ENCODE peak calls at places on chromosomes 6 and 20, in six cellular contexts. One of them, this sample, is unnamed.

GRCh38 chr20:16393836-16394235 is 179.4 kb downstream of the KIF16B start:
- DNase-seq in lower lobe of right lung: no peak
- DNase-seq in GM23248: no peak
- DNase-seq in cardiac muscle cell: no peak
- DNase-seq in pancreas: no peak
- DNase-seq in neural progenitor cell: no peak
- DNase-seq in this sample: no peak

GRCh38 chr6:14428269-14428668 is 310.7 kb downstream of the CD83 start:
- DNase-seq in lower lobe of right lung: no peak
- DNase-seq in GM23248: no peak
- DNase-seq in cardiac muscle cell: no peak
- DNase-seq in pancreas: no peak
- DNase-seq in neural progenitor cell: no peak
- DNase-seq in this sample: no peak

GRCh38 chr6:139996253-139996834 is 621.9 kb upstream of the CITED2 start:
- DNase-seq in lower lobe of right lung: no peak
- DNase-seq in GM23248: peak
- DNase-seq in cardiac muscle cell: no peak
- DNase-seq in pancreas: no peak
- DNase-seq in neural progenitor cell: peak
- DNase-seq in this sample: no peak

GRCh38 chr6:90631046-90631445 is 44.2 kb upstream of the MAP3K7 start:
- DNase-seq in lower lobe of right lung: no peak
- DNase-seq in GM23248: no peak
- DNase-seq in cardiac muscle cell: no peak
- DNase-seq in pancreas: no peak
- DNase-seq in neural progenitor cell: no peak
- DNase-seq in this sample: no peak

GRCh38 chr6:28768187-28768913 is 155.4 kb downstream of the TRIM27 start:
- DNase-seq in lower lobe of right lung: no peak
- DNase-seq in GM23248: no peak
- DNase-seq in cardiac muscle cell: no peak
- DNase-seq in pancreas: no peak
- DNase-seq in neural progenitor cell: no peak
- DNase-seq in this sample: no peak

GRCh38 chr20:32456869-32457421 is 98.8 kb downstream of the ASXL1 start:
- DNase-seq in lower lobe of right lung: no peak
- DNase-seq in GM23248: peak
- DNase-seq in cardiac muscle cell: peak
- DNase-seq in pancreas: peak
- DNase-seq in neural progenitor cell: peak
- DNase-seq in this sample: peak

GRCh38 chr20:10653593-10654288 is 20.1 kb downstream of the JAG1 start:
- DNase-seq in lower lobe of right lung: no peak
- DNase-seq in GM23248: peak
- DNase-seq in cardiac muscle cell: peak
- DNase-seq in pancreas: no peak
- DNase-seq in neural progenitor cell: no peak
- DNase-seq in this sample: no peak

GRCh38 chr20:32598606-32599005 is 13.5 kb upstream of the NOL4L start:
- DNase-seq in lower lobe of right lung: no peak
- DNase-seq in GM23248: no peak
- DNase-seq in cardiac muscle cell: no peak
- DNase-seq in pancreas: no peak
- DNase-seq in neural progenitor cell: no peak
- DNase-seq in this sample: no peak

DNA sequence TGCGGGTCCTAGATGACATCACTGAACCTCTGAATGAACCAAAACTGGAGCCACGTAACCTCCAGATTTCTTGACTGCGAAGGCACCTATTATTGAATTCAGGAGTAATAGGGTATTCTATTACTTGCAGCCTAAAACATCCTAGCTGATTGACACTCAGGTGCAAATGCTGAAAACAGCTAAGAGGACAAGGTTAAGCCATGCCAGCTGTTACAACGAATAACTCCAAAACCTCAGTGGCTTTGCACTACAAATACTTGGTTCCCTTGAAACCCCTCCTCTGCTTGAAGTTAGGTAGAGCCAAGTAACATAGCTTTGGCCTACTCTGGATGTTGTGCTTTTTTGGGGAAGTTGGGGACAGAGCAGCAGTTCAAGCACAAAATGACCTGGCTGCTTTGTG is 21.0 kb upstream of the CCN5 start:
- DNase-seq in lower lobe of right lung: no peak
- DNase-seq in GM23248: no peak
- DNase-seq in cardiac muscle cell: no peak
- DNase-seq in pancreas: no peak
- DNase-seq in neural progenitor cell: no peak
- DNase-seq in this sample: no peak
- H3K27ac ChIP-seq in lower lobe of right lung: peak
- H3K27ac ChIP-seq in GM23248: peak
- H3K27ac ChIP-seq in cardiac muscle cell: no peak
- H3K27ac ChIP-seq in pancreas: no peak
- H3K27ac ChIP-seq in neural progenitor cell: no peak
- H3K27ac ChIP-seq in this sample: no peak

GRCh38 chr20:64052326-64052722 is 2.9 kb upstream of the SOX18 start:
- DNase-seq in lower lobe of right lung: no peak
- DNase-seq in GM23248: no peak
- DNase-seq in cardiac muscle cell: no peak
- DNase-seq in pancreas: no peak
- DNase-seq in neural progenitor cell: no peak
- DNase-seq in this sample: no peak
- H3K27ac ChIP-seq in lower lobe of right lung: peak
- H3K27ac ChIP-seq in GM23248: no peak
- H3K27ac ChIP-seq in cardiac muscle cell: no peak
- H3K27ac ChIP-seq in pancreas: no peak
- H3K27ac ChIP-seq in neural progenitor cell: no peak
- H3K27ac ChIP-seq in this sample: peak

GRCh38 chr20:23157741-23158140 is 71.6 kb upstream of the CD93 start:
- DNase-seq in lower lobe of right lung: no peak
- DNase-seq in GM23248: peak
- DNase-seq in cardiac muscle cell: no peak
- DNase-seq in pancreas: no peak
- DNase-seq in neural progenitor cell: no peak
- DNase-seq in this sample: peak
- H3K27ac ChIP-seq in lower lobe of right lung: no peak
- H3K27ac ChIP-seq in GM23248: no peak
- H3K27ac ChIP-seq in cardiac muscle cell: no peak
- H3K27ac ChIP-seq in pancreas: no peak
- H3K27ac ChIP-seq in neural progenitor cell: no peak
- H3K27ac ChIP-seq in this sample: peak

GRCh38 chr6:106772270-106773142 is 143.1 kb downstream of the QRSL1 start:
- DNase-seq in lower lobe of right lung: no peak
- DNase-seq in GM23248: no peak
- DNase-seq in cardiac muscle cell: no peak
- DNase-seq in pancreas: no peak
- DNase-seq in neural progenitor cell: no peak
- DNase-seq in this sample: no peak
- H3K27ac ChIP-seq in lower lobe of right lung: no peak
- H3K27ac ChIP-seq in GM23248: no peak
- H3K27ac ChIP-seq in cardiac muscle cell: no peak
- H3K27ac ChIP-seq in pancreas: peak
- H3K27ac ChIP-seq in neural progenitor cell: no peak
- H3K27ac ChIP-seq in this sample: no peak

GRCh38 chr20:58019027-58019849 is 209.2 kb downstream of the ANKRD60 start:
- DNase-seq in lower lobe of right lung: no peak
- DNase-seq in GM23248: peak
- DNase-seq in cardiac muscle cell: no peak
- DNase-seq in pancreas: no peak
- DNase-seq in neural progenitor cell: no peak
- DNase-seq in this sample: no peak

GRCh38 chr20:58016779-58017178 is 211.7 kb downstream of the ANKRD60 start:
- DNase-seq in lower lobe of right lung: no peak
- DNase-seq in GM23248: no peak
- DNase-seq in cardiac muscle cell: no peak
- DNase-seq in pancreas: no peak
- DNase-seq in neural progenitor cell: no peak
- DNase-seq in this sample: no peak

GRCh38 chr20:58018590-58018989 is 209.9 kb downstream of the ANKRD60 start:
- DNase-seq in lower lobe of right lung: no peak
- DNase-seq in GM23248: no peak
- DNase-seq in cardiac muscle cell: no peak
- DNase-seq in pancreas: no peak
- DNase-seq in neural progenitor cell: no peak
- DNase-seq in this sample: no peak

GRCh38 chr20:58017237-58017969 is 211.1 kb downstream of the ANKRD60 start:
- DNase-seq in lower lobe of right lung: no peak
- DNase-seq in GM23248: peak
- DNase-seq in cardiac muscle cell: no peak
- DNase-seq in pancreas: no peak
- DNase-seq in neural progenitor cell: no peak
- DNase-seq in this sample: peak

GRCh38 chr20:58017970-58018530 is 210.4 kb downstream of the ANKRD60 start:
- DNase-seq in lower lobe of right lung: no peak
- DNase-seq in GM23248: no peak
- DNase-seq in cardiac muscle cell: no peak
- DNase-seq in pancreas: no peak
- DNase-seq in neural progenitor cell: no peak
- DNase-seq in this sample: no peak
- H3K27ac ChIP-seq in lower lobe of right lung: no peak
- H3K27ac ChIP-seq in GM23248: peak
- H3K27ac ChIP-seq in cardiac muscle cell: no peak
- H3K27ac ChIP-seq in pancreas: peak
- H3K27ac ChIP-seq in neural progenitor cell: no peak
- H3K27ac ChIP-seq in this sample: peak

GRCh38 chr6:113805167-113805835 is 51.8 kb upstream of the MARCKS start:
- DNase-seq in lower lobe of right lung: no peak
- DNase-seq in GM23248: no peak
- DNase-seq in cardiac muscle cell: no peak
- DNase-seq in pancreas: no peak
- DNase-seq in neural progenitor cell: no peak
- DNase-seq in this sample: no peak

GRCh38 chr6:113802779-113803178 is 54.4 kb upstream of the MARCKS start:
- DNase-seq in lower lobe of right lung: no peak
- DNase-seq in GM23248: no peak
- DNase-seq in cardiac muscle cell: no peak
- DNase-seq in pancreas: no peak
- DNase-seq in neural progenitor cell: no peak
- DNase-seq in this sample: no peak

GRCh38 chr6:113809818-113810217 is 47.3 kb upstream of the MARCKS start:
- DNase-seq in lower lobe of right lung: no peak
- DNase-seq in GM23248: no peak
- DNase-seq in cardiac muscle cell: no peak
- DNase-seq in pancreas: no peak
- DNase-seq in neural progenitor cell: no peak
- DNase-seq in this sample: no peak

GRCh38 chr6:113805836-113806500 is 51.2 kb upstream of the MARCKS start:
- DNase-seq in lower lobe of right lung: no peak
- DNase-seq in GM23248: no peak
- DNase-seq in cardiac muscle cell: no peak
- DNase-seq in pancreas: no peak
- DNase-seq in neural progenitor cell: no peak
- DNase-seq in this sample: no peak
- H3K27ac ChIP-seq in lower lobe of right lung: no peak
- H3K27ac ChIP-seq in GM23248: no peak
- H3K27ac ChIP-seq in cardiac muscle cell: no peak
- H3K27ac ChIP-seq in pancreas: no peak
- H3K27ac ChIP-seq in neural progenitor cell: no peak
- H3K27ac ChIP-seq in this sample: no peak

DNA sequence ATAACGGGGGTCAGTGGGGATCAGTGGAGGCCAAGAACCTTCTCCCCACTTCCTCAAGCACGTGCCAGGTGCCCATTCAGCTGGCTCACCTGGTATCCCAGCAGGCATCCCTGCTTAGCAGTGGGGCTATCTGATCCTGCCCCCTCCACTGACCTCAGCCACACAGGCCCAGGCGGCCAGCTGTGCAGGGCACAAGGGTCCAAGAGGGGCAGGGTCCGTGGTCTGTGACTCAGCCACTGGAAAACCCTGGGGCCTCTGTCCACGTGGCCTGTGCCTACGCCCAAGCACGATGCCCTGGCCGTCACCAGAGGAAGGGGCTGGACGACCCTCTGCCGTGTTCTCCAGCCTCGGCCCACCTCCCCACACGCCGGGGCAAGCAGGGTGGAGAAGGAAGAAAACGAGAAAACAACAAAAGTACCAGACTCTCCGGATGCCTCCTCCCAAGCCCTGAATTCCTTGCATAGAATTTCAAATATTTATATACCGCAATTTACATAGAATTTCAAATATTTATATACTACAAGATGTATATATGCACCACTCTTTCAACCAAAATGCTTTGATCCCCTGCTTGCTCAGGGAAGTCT is 12.1 kb downstream of the PXDC1 start:
- DNase-seq in lower lobe of right lung: no peak
- DNase-seq in GM23248: no peak
- DNase-seq in cardiac muscle cell: no peak
- DNase-seq in pancreas: no peak
- DNase-seq in neural progenitor cell: no peak
- DNase-seq in this sample: no peak
- H3K27ac ChIP-seq in lower lobe of right lung: no peak
- H3K27ac ChIP-seq in GM23248: peak
- H3K27ac ChIP-seq in cardiac muscle cell: no peak
- H3K27ac ChIP-seq in pancreas: no peak
- H3K27ac ChIP-seq in neural progenitor cell: no peak
- H3K27ac ChIP-seq in this sample: peak

GRCh38 chr6:46046558-46047169 is 31.0 kb upstream of the CLIC5 start:
- DNase-seq in lower lobe of right lung: no peak
- DNase-seq in GM23248: no peak
- DNase-seq in cardiac muscle cell: no peak
- DNase-seq in pancreas: no peak
- DNase-seq in neural progenitor cell: no peak
- DNase-seq in this sample: no peak
- H3K27ac ChIP-seq in lower lobe of right lung: no peak
- H3K27ac ChIP-seq in GM23248: no peak
- H3K27ac ChIP-seq in cardiac muscle cell: no peak
- H3K27ac ChIP-seq in pancreas: no peak
- H3K27ac ChIP-seq in neural progenitor cell: no peak
- H3K27ac ChIP-seq in this sample: no peak